ENCODE peak calls at places on chromosome 12, in five cellular contexts. I, C, S, J and M are unnamed samples.

GRCh38 chr12:19739195-19739776 is 300.0 kb downstream of the AEBP2 start:
- DNase-seq in I (peak), C (peak), S (peak), J (peak), M (peak)

GRCh38 chr12:30100736-30101135 is 317.0 kb upstream of the TMTC1 start:
- DNase-seq in I (no peak), C (no peak), S (peak), J (no peak), M (no peak)

GRCh38 chr12:4353785-4354208 is 25.7 kb downstream of the FGF23 start:
- DNase-seq in I (peak), C (peak), S (no peak), J (no peak), M (peak)

GRCh38 chr12:79964100-79964627 is 29.3 kb upstream of the PPP1R12A start:
- DNase-seq in I (no peak), C (peak), S (no peak), J (no peak), M (no peak)

GRCh38 chr12:94074970-94075695 is 73.2 kb upstream of the PLXNC1 start:
- DNase-seq in I (peak), C (peak), S (peak), J (no peak), M (peak)

GRCh38 chr12:17810399-17810798 is 279.6 kb downstream of the RERGL start:
- DNase-seq in I (no peak), C (no peak), S (no peak), J (no peak), M (no peak)

GRCh38 chr12:45433441-45433868 is 217.6 kb downstream of the ANO6 start:
- DNase-seq in I (peak), C (no peak), S (peak), J (no peak), M (peak)

GRCh38 chr12:46217686-46218508 is 50.9 kb downstream of the SLC38A1 start:
- DNase-seq in I (no peak), C (no peak), S (no peak), J (peak), M (no peak)

GRCh38 chr12:128823216-128823915 is 392 bp downstream of the SLC15A4 start:
- DNase-seq in I (peak), C (no peak), S (peak), J (no peak), M (no peak)

GRCh38 chr12:105031061-105031807 is 45.1 kb downstream of the NOPCHAP1 start:
- DNase-seq in I (no peak), C (no peak), S (no peak), J (peak), M (no peak)

GRCh38 chr12:55626154-55626553 is 10.5 kb upstream of the OR10P1 start:
- DNase-seq in I (no peak), C (no peak), S (no peak), J (no peak), M (no peak)

GRCh38 chr12:6570264-6570887 is 2.3 kb upstream of the NOP2 start:
- DNase-seq in I (peak), C (peak), S (no peak), J (no peak), M (peak)

GRCh38 chr12:85147331-85147730 is 111.2 kb downstream of the LRRIQ1 start:
- DNase-seq in I (no peak), C (no peak), S (no peak), J (no peak), M (no peak)

GRCh38 chr12:91098942-91099341 is 12.4 kb downstream of the LUM start:
- DNase-seq in I (peak), C (peak), S (peak), J (no peak), M (no peak)

GRCh38 chr12:47816646-47817271 is 2.9 kb downstream of the HDAC7 start:
- DNase-seq in I (no peak), C (no peak), S (no peak), J (no peak), M (no peak)

GRCh38 chr12:65673732-65674131 is 150.6 kb upstream of the HMGA2 start:
- DNase-seq in I (no peak), C (peak), S (peak), J (no peak), M (no peak)

GRCh38 chr12:65945457-65945856 is 121.2 kb downstream of the HMGA2 start:
- DNase-seq in I (no peak), C (no peak), S (no peak), J (no peak), M (no peak)

GRCh38 chr12:3202734-3203446 is 125.7 kb downstream of the TSPAN9 start:
- DNase-seq in I (peak), C (peak), S (no peak), J (no peak), M (peak)

GRCh38 chr12:51186465-51186864 is 13.5 kb upstream of the TFCP2 start:
- DNase-seq in I (no peak), C (no peak), S (no peak), J (no peak), M (no peak)

GRCh38 chr12:90974286-90974685 is 19.3 kb upstream of the CCER1 start:
- DNase-seq in I (no peak), C (no peak), S (peak), J (no peak), M (no peak)

GRCh38 chr12:52050116-52050770 is 999 bp upstream of the NR4A1 start:
- DNase-seq in I (peak), C (peak), S (no peak), J (no peak), M (no peak)

GRCh38 chr12:18975933-18976332 is 153.6 kb upstream of the PLEKHA5 start:
- DNase-seq in I (peak), C (no peak), S (no peak), J (no peak), M (no peak)

GRCh38 chr12:47547077-47547476 is 158.8 kb downstream of the RPAP3 start:
- DNase-seq in I (no peak), C (peak), S (peak), J (no peak), M (peak)

GRCh38 chr12:76178461-76178860 is 94.0 kb upstream of the NAP1L1 start:
- DNase-seq in I (no peak), C (no peak), S (no peak), J (no peak), M (no peak)

GRCh38 chr12:57734586-57734985 is 4.0 kb downstream of the AGAP2 start:
- DNase-seq in I (no peak), C (no peak), S (no peak), J (no peak), M (no peak)

GRCh38 chr12:92369643-92370042 is 224.0 kb upstream of the BTG1 start:
- DNase-seq in I (no peak), C (peak), S (peak), J (no peak), M (no peak)

GRCh38 chr12:89370850-89371249 is 18.5 kb upstream of the DUSP6 start:
- DNase-seq in I (no peak), C (peak), S (peak), J (no peak), M (no peak)

GRCh38 chr12:17076335-17076734 is 470.4 kb upstream of the LMO3 start:
- DNase-seq in I (peak), C (no peak), S (peak), J (no peak), M (no peak)

GRCh38 chr12:10331642-10332239 is 24.1 kb downstream of the KLRD1 start:
- DNase-seq in I (peak), C (peak), S (peak), J (no peak), M (peak)

GRCh38 chr12:124481772-124482566 is 85.4 kb downstream of the NCOR2 start:
- DNase-seq in I (no peak), C (no peak), S (no peak), J (no peak), M (no peak)

GRCh38 chr12:1796515-1797010 is 23.8 kb upstream of the LRTM2 start:
- DNase-seq in I (no peak), C (no peak), S (no peak), J (no peak), M (no peak)

GRCh38 chr12:53952871-53953734 is 1.6 kb upstream of the HOXC12 start:
- DNase-seq in I (no peak), C (no peak), S (no peak), J (no peak), M (peak)

GRCh38 chr12:53952335-53952694 is 2.4 kb upstream of the HOXC12 start:
- DNase-seq in I (no peak), C (no peak), S (no peak), J (no peak), M (peak)

GRCh38 chr12:53950441-53950781 is 4.3 kb upstream of the HOXC12 start:
- DNase-seq in I (no peak), C (no peak), S (no peak), J (no peak), M (no peak)

GRCh38 chr12:53950789-53951576 is 3.7 kb upstream of the HOXC12 start:
- DNase-seq in I (no peak), C (no peak), S (no peak), J (no peak), M (no peak)

DNA sequence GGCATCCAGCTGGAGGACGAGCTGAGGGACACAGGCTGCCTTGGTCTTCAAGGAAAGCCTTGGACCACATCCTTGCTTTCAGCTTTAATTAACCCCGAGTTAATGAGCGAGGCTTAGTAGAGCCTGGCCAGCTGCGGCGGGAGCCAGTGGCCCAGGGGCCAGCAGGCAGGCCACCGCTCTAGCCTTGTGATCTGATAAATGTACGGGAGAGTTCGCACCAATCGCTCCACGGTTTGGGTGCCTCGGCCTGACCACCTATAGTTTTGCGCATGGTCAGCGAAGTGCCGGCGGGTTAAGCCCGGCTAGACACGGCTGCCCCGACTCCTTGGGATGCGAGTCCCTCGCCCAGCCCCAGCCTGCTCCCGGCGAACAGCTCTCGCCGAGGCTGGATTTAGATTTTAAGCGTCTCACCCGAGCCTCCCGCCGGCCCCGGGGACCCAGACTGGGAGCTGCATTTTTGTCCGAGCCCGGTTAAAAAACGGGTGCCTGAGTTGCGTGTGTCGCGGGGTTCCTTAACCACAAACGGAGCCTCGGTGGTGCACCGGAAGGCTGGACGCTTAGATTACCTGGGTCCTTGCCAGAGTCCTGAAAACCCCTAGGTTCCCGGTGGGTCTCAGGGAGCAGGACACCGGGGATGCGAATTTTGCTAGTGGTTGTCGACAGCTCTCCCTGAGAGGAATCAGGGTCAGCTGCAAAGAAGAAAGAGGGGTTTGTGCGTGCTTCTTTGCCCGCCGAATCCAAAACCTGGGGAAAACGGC is 2.9 kb upstream of the HOXC12 start:
- DNase-seq in I (no peak), C (no peak), S (no peak), J (no peak), M (peak)
- TF ChIP-seq EZH2 in I (peak), C (peak), S (peak), J (peak), M (peak)

GRCh38 chr12:14824012-14824634 is 10.1 kb upstream of the SMCO3 start:
- DNase-seq in I (no peak), C (peak), S (no peak), J (no peak), M (no peak)
- TF ChIP-seq EZH2 in I (no peak), C (no peak), S (no peak), J (no peak), M (no peak)

GRCh38 chr12:101209319-101210302 is at the start of gene SLC5A8:
- DNase-seq in I (peak), C (no peak), S (no peak), J (no peak), M (peak)
- TF ChIP-seq EZH2 in I (peak), C (no peak), S (no peak), J (no peak), M (peak)

GRCh38 chr12:120642806-120643205 is 2.4 kb downstream of the CABP1 start:
- DNase-seq in I (no peak), C (no peak), S (no peak), J (no peak), M (no peak)
- TF ChIP-seq EZH2 in I (no peak), C (no peak), S (no peak), J (no peak), M (no peak)

GRCh38 chr12:26122681-26123481 is 2.0 kb downstream of the BHLHE41 start:
- DNase-seq in I (peak), C (peak), S (peak), J (no peak), M (peak)
- TF ChIP-seq EZH2 in I (peak), C (no peak), S (no peak), J (no peak), M (peak)